ENCODE peak calls at places on chromosome 17, in ten cellular contexts. One of them, this sample, is unnamed.
A peak's percentile ranks its signal among the peaks of the same experiment; 100 is the strongest.

GRCh38 chr17:47604268-47604927 is 45.3 kb upstream of the KPNB1 start:
- DNase-seq in HAP-1: peak; percentile 84
- DNase-seq in fibroblast of lung: peak; percentile 54
- DNase-seq in lung: no peak
- DNase-seq in neuronal stem cell: no peak
- DNase-seq in gastrocnemius medialis: no peak
- DNase-seq in hepatocyte: no peak
- DNase-seq in heart left ventricle: peak; percentile 52
- DNase-seq in heart right ventricle: no peak
- DNase-seq in sigmoid colon: no peak
- DNase-seq in this sample: peak; percentile 82

GRCh38 chr17:58006563-58006923 is 503 bp downstream of the SRSF1 start:
- DNase-seq in HAP-1: peak; percentile 62
- DNase-seq in fibroblast of lung: peak; percentile 70
- DNase-seq in lung: peak; percentile 78
- DNase-seq in neuronal stem cell: no peak
- DNase-seq in gastrocnemius medialis: peak; percentile 80
- DNase-seq in hepatocyte: peak; percentile 93
- DNase-seq in heart left ventricle: peak; percentile 81
- DNase-seq in heart right ventricle: peak; percentile 65
- DNase-seq in sigmoid colon: peak; percentile 89
- DNase-seq in this sample: peak; percentile 85

GRCh38 chr17:73123606-73124320 is 31.3 kb upstream of the SLC39A11 start:
- DNase-seq in HAP-1: no peak
- DNase-seq in fibroblast of lung: no peak
- DNase-seq in lung: no peak
- DNase-seq in neuronal stem cell: no peak
- DNase-seq in gastrocnemius medialis: no peak
- DNase-seq in hepatocyte: no peak
- DNase-seq in heart left ventricle: no peak
- DNase-seq in heart right ventricle: no peak
- DNase-seq in sigmoid colon: no peak
- DNase-seq in this sample: no peak

GRCh38 chr17:7463368-7463846 is 16.0 kb downstream of the ZBTB4 start:
- DNase-seq in HAP-1: no peak
- DNase-seq in fibroblast of lung: no peak
- DNase-seq in lung: no peak
- DNase-seq in neuronal stem cell: no peak
- DNase-seq in gastrocnemius medialis: no peak
- DNase-seq in hepatocyte: no peak
- DNase-seq in heart left ventricle: no peak
- DNase-seq in heart right ventricle: no peak
- DNase-seq in sigmoid colon: no peak
- DNase-seq in this sample: no peak

GRCh38 chr17:39706921-39707337 is 7.1 kb downstream of the ERBB2 start:
- DNase-seq in HAP-1: no peak
- DNase-seq in fibroblast of lung: no peak
- DNase-seq in lung: no peak
- DNase-seq in neuronal stem cell: no peak
- DNase-seq in gastrocnemius medialis: no peak
- DNase-seq in hepatocyte: no peak
- DNase-seq in heart left ventricle: no peak
- DNase-seq in heart right ventricle: no peak
- DNase-seq in sigmoid colon: no peak
- DNase-seq in this sample: no peak

GRCh38 chr17:10109146-10109545 is 89.3 kb downstream of the GAS7 start:
- DNase-seq in HAP-1: no peak
- DNase-seq in fibroblast of lung: no peak
- DNase-seq in lung: no peak
- DNase-seq in neuronal stem cell: no peak
- DNase-seq in gastrocnemius medialis: no peak
- DNase-seq in hepatocyte: no peak
- DNase-seq in heart left ventricle: no peak
- DNase-seq in heart right ventricle: no peak
- DNase-seq in sigmoid colon: no peak
- DNase-seq in this sample: no peak

GRCh38 chr17:9576521-9577401 is at the start of gene CFAP52:
- DNase-seq in HAP-1: peak; percentile 69
- DNase-seq in fibroblast of lung: peak; percentile 72
- DNase-seq in lung: peak; percentile 76
- DNase-seq in neuronal stem cell: peak; percentile 75
- DNase-seq in gastrocnemius medialis: peak; percentile 26
- DNase-seq in hepatocyte: peak; percentile 86
- DNase-seq in heart left ventricle: peak; percentile 78
- DNase-seq in heart right ventricle: peak; percentile 80
- DNase-seq in sigmoid colon: peak; percentile 83
- DNase-seq in this sample: peak; percentile 71

GRCh38 chr17:45090711-45091110 is 29.6 kb downstream of the NMT1 start:
- DNase-seq in HAP-1: no peak
- DNase-seq in fibroblast of lung: no peak
- DNase-seq in lung: no peak
- DNase-seq in neuronal stem cell: no peak
- DNase-seq in gastrocnemius medialis: no peak
- DNase-seq in hepatocyte: no peak
- DNase-seq in heart left ventricle: no peak
- DNase-seq in heart right ventricle: no peak
- DNase-seq in sigmoid colon: no peak
- DNase-seq in this sample: no peak

GRCh38 chr17:6393368-6393952 is 41.5 kb downstream of the AIPL1 start:
- DNase-seq in HAP-1: peak; percentile 6
- DNase-seq in fibroblast of lung: no peak
- DNase-seq in lung: no peak
- DNase-seq in neuronal stem cell: no peak
- DNase-seq in gastrocnemius medialis: no peak
- DNase-seq in hepatocyte: peak; percentile 50
- DNase-seq in heart left ventricle: no peak
- DNase-seq in heart right ventricle: no peak
- DNase-seq in sigmoid colon: no peak
- DNase-seq in this sample: no peak

GRCh38 chr17:76593338-76593737 is 7.7 kb upstream of the ST6GALNAC2 start:
- DNase-seq in HAP-1: no peak
- DNase-seq in fibroblast of lung: no peak
- DNase-seq in lung: no peak
- DNase-seq in neuronal stem cell: no peak
- DNase-seq in gastrocnemius medialis: no peak
- DNase-seq in hepatocyte: no peak
- DNase-seq in heart left ventricle: no peak
- DNase-seq in heart right ventricle: no peak
- DNase-seq in sigmoid colon: no peak
- DNase-seq in this sample: no peak

GRCh38 chr17:79204261-79204660 is 129.6 kb downstream of the ENGASE start:
- DNase-seq in HAP-1: no peak
- DNase-seq in fibroblast of lung: no peak
- DNase-seq in lung: no peak
- DNase-seq in neuronal stem cell: no peak
- DNase-seq in gastrocnemius medialis: no peak
- DNase-seq in hepatocyte: no peak
- DNase-seq in heart left ventricle: no peak
- DNase-seq in heart right ventricle: no peak
- DNase-seq in sigmoid colon: no peak
- DNase-seq in this sample: no peak

GRCh38 chr17:13638855-13639458 is 37.2 kb upstream of the HS3ST3A1 start:
- DNase-seq in HAP-1: no peak
- DNase-seq in fibroblast of lung: peak; percentile 60
- DNase-seq in lung: no peak
- DNase-seq in neuronal stem cell: no peak
- DNase-seq in gastrocnemius medialis: no peak
- DNase-seq in hepatocyte: no peak
- DNase-seq in heart left ventricle: no peak
- DNase-seq in heart right ventricle: no peak
- DNase-seq in sigmoid colon: no peak
- DNase-seq in this sample: no peak

GRCh38 chr17:33163827-33164555 is 129.1 kb downstream of the ASIC2 start:
- DNase-seq in HAP-1: no peak
- DNase-seq in fibroblast of lung: peak; percentile 83
- DNase-seq in lung: no peak
- DNase-seq in neuronal stem cell: no peak
- DNase-seq in gastrocnemius medialis: peak; percentile 10
- DNase-seq in hepatocyte: no peak
- DNase-seq in heart left ventricle: no peak
- DNase-seq in heart right ventricle: no peak
- DNase-seq in sigmoid colon: no peak
- DNase-seq in this sample: no peak

GRCh38 chr17:42674755-42675347 is 1.9 kb downstream of the PLEKHH3 start:
- DNase-seq in HAP-1: peak; percentile 32
- DNase-seq in fibroblast of lung: no peak
- DNase-seq in lung: no peak
- DNase-seq in neuronal stem cell: no peak
- DNase-seq in gastrocnemius medialis: no peak
- DNase-seq in hepatocyte: no peak
- DNase-seq in heart left ventricle: no peak
- DNase-seq in heart right ventricle: no peak
- DNase-seq in sigmoid colon: no peak
- DNase-seq in this sample: peak; percentile 37

DNA sequence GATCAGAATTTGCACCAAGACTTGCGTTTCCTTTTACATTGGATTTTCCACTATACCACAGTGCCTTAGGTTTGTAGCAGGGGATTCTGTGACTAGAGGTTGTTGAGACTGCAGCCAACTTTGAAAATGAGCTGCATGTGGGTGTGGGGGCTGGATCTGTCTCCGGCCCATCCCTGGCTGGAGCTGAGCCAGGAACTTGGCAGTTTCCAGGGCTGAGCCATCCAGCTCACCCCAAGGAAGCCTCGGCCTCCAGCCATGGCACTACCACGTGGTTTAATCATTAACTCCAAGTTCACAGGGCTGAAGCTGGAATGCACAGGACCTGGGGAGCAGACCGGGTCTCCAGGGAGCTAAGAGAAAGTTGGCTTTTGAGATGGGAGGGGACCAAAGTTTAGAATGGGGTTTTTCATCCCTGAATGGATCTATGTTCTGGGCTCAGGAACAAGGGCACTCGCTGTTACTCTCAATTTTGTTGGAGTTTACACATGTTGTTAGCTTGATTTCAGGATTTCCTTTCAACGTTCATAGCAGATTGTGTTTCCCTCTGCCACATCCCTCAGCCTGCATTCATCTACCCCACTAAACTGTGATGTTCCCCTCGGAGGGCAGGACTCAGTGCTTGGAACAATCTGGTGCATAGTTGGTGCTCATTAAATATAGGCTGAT is 42.3 kb upstream of the HNF1B start:
- DNase-seq in HAP-1: no peak
- DNase-seq in fibroblast of lung: peak; percentile 72
- DNase-seq in lung: no peak
- DNase-seq in neuronal stem cell: no peak
- DNase-seq in gastrocnemius medialis: no peak
- DNase-seq in hepatocyte: peak; percentile 73
- DNase-seq in heart left ventricle: no peak
- DNase-seq in heart right ventricle: peak; percentile 19
- DNase-seq in sigmoid colon: no peak
- DNase-seq in this sample: no peak
- H3K27me3 ChIP-seq in HAP-1: peaks cover 7% of the 10 kb centered on the region
- H3K27me3 ChIP-seq in fibroblast of lung: peaks cover 11% of the 10 kb centered on the region
- H3K27me3 ChIP-seq in lung: no peaks in the 10 kb centered on the region
- H3K27me3 ChIP-seq in neuronal stem cell: no peaks in the 10 kb centered on the region
- H3K27me3 ChIP-seq in gastrocnemius medialis: peaks cover 15% of the 10 kb centered on the region
- H3K27me3 ChIP-seq in hepatocyte: no peaks in the 10 kb centered on the region
- H3K27me3 ChIP-seq in heart left ventricle: peaks cover 49% of the 10 kb centered on the region
- H3K27me3 ChIP-seq in heart right ventricle: peaks cover 25% of the 10 kb centered on the region
- H3K27me3 ChIP-seq in sigmoid colon: peaks cover 38% of the 10 kb centered on the region
- H3K27me3 ChIP-seq in this sample: no peaks in the 10 kb centered on the region

DNA sequence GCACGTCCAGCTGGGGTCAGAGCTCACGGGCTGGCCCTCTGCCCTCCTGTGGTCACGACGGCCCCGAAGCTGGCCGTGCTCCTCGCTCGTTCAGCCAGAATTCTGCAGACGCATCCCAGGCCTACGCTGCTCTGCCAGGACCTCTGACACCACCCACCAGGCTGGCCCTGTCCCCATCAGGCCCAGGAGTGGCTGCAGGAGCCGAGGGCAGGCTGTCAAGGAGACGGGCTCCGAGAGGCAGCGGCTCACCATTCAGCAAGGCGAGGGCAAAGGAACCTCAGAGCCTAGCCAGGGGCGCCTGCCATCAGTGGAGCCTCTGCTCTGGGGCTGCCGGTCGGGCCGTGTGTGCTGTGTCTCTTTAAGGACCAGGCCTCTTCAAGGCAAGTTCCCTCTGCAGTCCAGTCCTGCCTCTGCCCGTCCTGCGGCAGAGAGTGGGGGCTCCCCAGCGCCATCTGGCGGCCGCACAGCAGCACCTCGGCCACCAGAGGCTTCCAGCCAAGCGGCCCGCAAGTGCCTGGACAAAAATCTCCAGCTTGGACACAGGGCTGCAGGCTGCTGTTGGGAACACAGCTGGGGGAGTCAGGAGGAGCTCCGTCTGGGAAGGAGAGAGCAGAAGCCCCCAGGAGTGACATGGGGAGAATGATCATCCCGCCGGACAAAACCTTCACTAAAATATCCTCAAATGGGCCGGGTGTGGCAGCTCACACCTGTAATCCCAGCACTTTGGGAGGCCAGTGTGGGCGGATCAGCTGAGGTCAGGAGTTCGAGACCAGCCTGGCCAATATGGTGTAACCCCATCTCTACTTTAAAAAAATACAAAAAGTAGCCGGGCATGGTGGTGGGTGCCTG is 7.4 kb upstream of the ABR start:
- DNase-seq in HAP-1: peak; percentile 73
- DNase-seq in fibroblast of lung: peak; percentile 80
- DNase-seq in lung: peak; percentile 87
- DNase-seq in neuronal stem cell: peak; percentile 84
- DNase-seq in gastrocnemius medialis: peak; percentile 58
- DNase-seq in hepatocyte: peak; percentile 92
- DNase-seq in heart left ventricle: peak; percentile 89
- DNase-seq in heart right ventricle: peak; percentile 90
- DNase-seq in sigmoid colon: peak; percentile 95
- DNase-seq in this sample: peak; percentile 80
- H3K4me1 ChIP-seq in HAP-1: peaks cover 2% of the 10 kb centered on the region
- H3K4me1 ChIP-seq in fibroblast of lung: peaks cover 13% of the 10 kb centered on the region
- H3K4me1 ChIP-seq in lung: peaks cover 18% of the 10 kb centered on the region
- H3K4me1 ChIP-seq in neuronal stem cell: peaks cover 20% of the 10 kb centered on the region
- H3K4me1 ChIP-seq in gastrocnemius medialis: peaks cover 32% of the 10 kb centered on the region
- H3K4me1 ChIP-seq in hepatocyte: no peaks in the 10 kb centered on the region
- H3K4me1 ChIP-seq in heart left ventricle: peaks cover 43% of the 10 kb centered on the region
- H3K4me1 ChIP-seq in heart right ventricle: peaks cover 68% of the 10 kb centered on the region
- H3K4me1 ChIP-seq in sigmoid colon: no peaks in the 10 kb centered on the region
- H3K4me1 ChIP-seq in this sample: peaks cover 5% of the 10 kb centered on the region

DNA sequence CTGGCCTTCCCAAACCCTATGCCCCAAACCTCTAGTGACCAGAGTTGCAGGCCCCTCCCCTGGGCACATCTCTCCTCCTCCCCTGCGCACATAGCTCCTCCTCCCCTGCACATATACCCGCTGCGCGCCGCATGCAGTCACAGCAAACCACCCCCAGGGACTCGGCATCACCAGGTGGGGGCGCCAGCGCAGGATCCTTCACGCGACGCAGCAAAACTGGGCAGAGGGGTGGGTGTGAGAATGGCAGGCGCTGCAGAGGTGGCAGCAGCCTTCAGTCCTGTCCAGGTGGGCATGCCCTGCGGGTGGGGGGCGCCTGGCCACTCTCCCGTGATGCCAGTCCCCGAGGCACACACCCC is 5.6 kb downstream of the CORO6 start:
- DNase-seq in HAP-1: peak; percentile 43
- DNase-seq in fibroblast of lung: peak; percentile 67
- DNase-seq in lung: peak; percentile 82
- DNase-seq in neuronal stem cell: no peak
- DNase-seq in gastrocnemius medialis: no peak
- DNase-seq in hepatocyte: peak; percentile 68
- DNase-seq in heart left ventricle: no peak
- DNase-seq in heart right ventricle: peak; percentile 75
- DNase-seq in sigmoid colon: peak; percentile 89
- DNase-seq in this sample: no peak
- H3K4me3 ChIP-seq in HAP-1: no peak overlapping the region
- H3K4me3 ChIP-seq in fibroblast of lung: no peak overlapping the region
- H3K4me3 ChIP-seq in lung: no peak overlapping the region
- H3K4me3 ChIP-seq in neuronal stem cell: no peak overlapping the region
- H3K4me3 ChIP-seq in gastrocnemius medialis: peak overlapping the region; percentile 32
- H3K4me3 ChIP-seq in hepatocyte: no peak overlapping the region
- H3K4me3 ChIP-seq in heart left ventricle: peak overlapping the region; percentile 46
- H3K4me3 ChIP-seq in heart right ventricle: no peak overlapping the region
- H3K4me3 ChIP-seq in sigmoid colon: peak overlapping the region; percentile 35
- H3K4me3 ChIP-seq in this sample: no peak overlapping the region

GRCh38 chr17:74354561-74354960 is 7.1 kb downstream of the BTBD17 start:
- DNase-seq in HAP-1: no peak
- DNase-seq in fibroblast of lung: no peak
- DNase-seq in lung: no peak
- DNase-seq in neuronal stem cell: no peak
- DNase-seq in gastrocnemius medialis: no peak
- DNase-seq in hepatocyte: no peak
- DNase-seq in heart left ventricle: no peak
- DNase-seq in heart right ventricle: no peak
- DNase-seq in sigmoid colon: no peak
- DNase-seq in this sample: no peak
- H3K27me3 ChIP-seq in HAP-1: peaks cover 57% of the 10 kb centered on the region
- H3K27me3 ChIP-seq in fibroblast of lung: no peaks in the 10 kb centered on the region
- H3K27me3 ChIP-seq in lung: peaks cover 44% of the 10 kb centered on the region
- H3K27me3 ChIP-seq in neuronal stem cell: peaks cover 4% of the 10 kb centered on the region
- H3K27me3 ChIP-seq in gastrocnemius medialis: peaks cover 74% of the 10 kb centered on the region
- H3K27me3 ChIP-seq in hepatocyte: peaks cover 66% of the 10 kb centered on the region
- H3K27me3 ChIP-seq in heart left ventricle: peaks cover 89% of the 10 kb centered on the region
- H3K27me3 ChIP-seq in heart right ventricle: peaks cover 87% of the 10 kb centered on the region
- H3K27me3 ChIP-seq in sigmoid colon: peaks cover 98% of the 10 kb centered on the region
- H3K27me3 ChIP-seq in this sample: no peaks in the 10 kb centered on the region

This sample was measured in SJCRH30.